ENCODE peak calls at places on chromosomes 3 and 15, in seven cellular contexts. One of them, this sample, is unnamed.

GRCh38 chr3:50287262-50287661 is 5.0 kb downstream of the IFRD2 start:
- DNase-seq in T47D: no peak
- DNase-seq in central memory CD8-positive, alpha-beta T cell: no peak
- DNase-seq in kidney: no peak
- DNase-seq in MCF 10A: no peak
- DNase-seq in heart right ventricle: peak
- DNase-seq in dorsolateral prefrontal cortex: no peak
- DNase-seq in this sample: no peak

GRCh38 chr15:66027268-66027806 is 158.0 kb downstream of the RAB11A start:
- DNase-seq in dorsolateral prefrontal cortex: no peak
- DNase-seq in MCF 10A: peak
- DNase-seq in kidney: no peak
- DNase-seq in heart right ventricle: no peak
- DNase-seq in T47D: no peak
- DNase-seq in central memory CD8-positive, alpha-beta T cell: no peak
- DNase-seq in this sample: no peak

GRCh38 chr3:98331329-98331728 is 22.3 kb upstream of the OR5K4 start:
- DNase-seq in central memory CD8-positive, alpha-beta T cell: no peak
- DNase-seq in MCF 10A: no peak
- DNase-seq in T47D: no peak
- DNase-seq in heart right ventricle: no peak
- DNase-seq in dorsolateral prefrontal cortex: no peak
- DNase-seq in kidney: no peak
- DNase-seq in this sample: no peak

GRCh38 chr15:87618203-87618725 is 638.3 kb downstream of the NTRK3 start:
- DNase-seq in MCF 10A: no peak
- DNase-seq in kidney: no peak
- DNase-seq in T47D: no peak
- DNase-seq in heart right ventricle: no peak
- DNase-seq in central memory CD8-positive, alpha-beta T cell: no peak
- DNase-seq in dorsolateral prefrontal cortex: no peak
- DNase-seq in this sample: no peak

GRCh38 chr3:9994086-9994844 is 7.6 kb upstream of the EMC3 start:
- DNase-seq in MCF 10A: peak
- DNase-seq in kidney: no peak
- DNase-seq in central memory CD8-positive, alpha-beta T cell: no peak
- DNase-seq in heart right ventricle: no peak
- DNase-seq in T47D: no peak
- DNase-seq in dorsolateral prefrontal cortex: no peak
- DNase-seq in this sample: peak

GRCh38 chr3:64445318-64446300 is 220.3 kb upstream of the PRICKLE2 start:
- DNase-seq in central memory CD8-positive, alpha-beta T cell: no peak
- DNase-seq in kidney: peak
- DNase-seq in T47D: peak
- DNase-seq in heart right ventricle: no peak
- DNase-seq in dorsolateral prefrontal cortex: no peak
- DNase-seq in MCF 10A: no peak
- DNase-seq in this sample: no peak

GRCh38 chr3:38454179-38454883 is 641 bp downstream of the ACVR2B start:
- DNase-seq in central memory CD8-positive, alpha-beta T cell: no peak
- DNase-seq in dorsolateral prefrontal cortex: no peak
- DNase-seq in T47D: peak
- DNase-seq in kidney: peak
- DNase-seq in heart right ventricle: no peak
- DNase-seq in MCF 10A: peak
- DNase-seq in this sample: peak

GRCh38 chr3:69962053-69962452 is 37.5 kb upstream of the SAMMSON start:
- DNase-seq in heart right ventricle: no peak
- DNase-seq in kidney: no peak
- DNase-seq in MCF 10A: no peak
- DNase-seq in T47D: no peak
- DNase-seq in central memory CD8-positive, alpha-beta T cell: no peak
- DNase-seq in dorsolateral prefrontal cortex: no peak
- DNase-seq in this sample: no peak

GRCh38 chr3:16300881-16301359 is 35.9 kb downstream of the OXNAD1 start:
- DNase-seq in kidney: no peak
- DNase-seq in heart right ventricle: no peak
- DNase-seq in central memory CD8-positive, alpha-beta T cell: peak
- DNase-seq in MCF 10A: no peak
- DNase-seq in T47D: no peak
- DNase-seq in dorsolateral prefrontal cortex: no peak
- DNase-seq in this sample: no peak

GRCh38 chr3:107727102-107727501 is 204.3 kb downstream of the BBX start:
- DNase-seq in heart right ventricle: no peak
- DNase-seq in MCF 10A: no peak
- DNase-seq in dorsolateral prefrontal cortex: no peak
- DNase-seq in T47D: no peak
- DNase-seq in central memory CD8-positive, alpha-beta T cell: no peak
- DNase-seq in kidney: no peak
- DNase-seq in this sample: no peak

GRCh38 chr3:130508970-130509369 is 8.0 kb upstream of the COL6A6 start:
- DNase-seq in dorsolateral prefrontal cortex: no peak
- DNase-seq in heart right ventricle: peak
- DNase-seq in T47D: no peak
- DNase-seq in central memory CD8-positive, alpha-beta T cell: no peak
- DNase-seq in kidney: peak
- DNase-seq in MCF 10A: no peak
- DNase-seq in this sample: no peak

GRCh38 chr3:33006571-33007286 is 55.3 kb downstream of the CCR4 start:
- DNase-seq in heart right ventricle: no peak
- DNase-seq in T47D: no peak
- DNase-seq in kidney: no peak
- DNase-seq in dorsolateral prefrontal cortex: no peak
- DNase-seq in MCF 10A: no peak
- DNase-seq in central memory CD8-positive, alpha-beta T cell: no peak
- DNase-seq in this sample: no peak

GRCh38 chr3:60708191-60708975 is 542.9 kb downstream of the FHIT start:
- DNase-seq in kidney: no peak
- DNase-seq in MCF 10A: peak
- DNase-seq in central memory CD8-positive, alpha-beta T cell: no peak
- DNase-seq in dorsolateral prefrontal cortex: no peak
- DNase-seq in T47D: no peak
- DNase-seq in heart right ventricle: no peak
- DNase-seq in this sample: peak

GRCh38 chr3:56694852-56695563 is 11.9 kb upstream of the TASOR start:
- DNase-seq in MCF 10A: no peak
- DNase-seq in central memory CD8-positive, alpha-beta T cell: no peak
- DNase-seq in kidney: no peak
- DNase-seq in dorsolateral prefrontal cortex: no peak
- DNase-seq in heart right ventricle: no peak
- DNase-seq in T47D: no peak
- DNase-seq in this sample: no peak

GRCh38 chr3:101038393-101038792 is 45.2 kb upstream of the ABI3BP start:
- DNase-seq in MCF 10A: no peak
- DNase-seq in central memory CD8-positive, alpha-beta T cell: no peak
- DNase-seq in kidney: no peak
- DNase-seq in T47D: no peak
- DNase-seq in dorsolateral prefrontal cortex: no peak
- DNase-seq in heart right ventricle: no peak
- DNase-seq in this sample: no peak

GRCh38 chr3:38834110-38834509 is 18.1 kb upstream of the SCN10A start:
- DNase-seq in MCF 10A: peak
- DNase-seq in dorsolateral prefrontal cortex: no peak
- DNase-seq in heart right ventricle: peak
- DNase-seq in T47D: no peak
- DNase-seq in kidney: peak
- DNase-seq in central memory CD8-positive, alpha-beta T cell: no peak
- DNase-seq in this sample: peak

GRCh38 chr15:78564743-78565096 is 600 bp upstream of the CHRNA5 start:
- DNase-seq in T47D: no peak
- DNase-seq in MCF 10A: no peak
- DNase-seq in kidney: peak
- DNase-seq in central memory CD8-positive, alpha-beta T cell: no peak
- DNase-seq in dorsolateral prefrontal cortex: no peak
- DNase-seq in heart right ventricle: no peak
- DNase-seq in this sample: no peak

GRCh38 chr15:59594493-59594942 is 17.1 kb upstream of the GCNT3 start:
- DNase-seq in heart right ventricle: peak
- DNase-seq in dorsolateral prefrontal cortex: no peak
- DNase-seq in MCF 10A: no peak
- DNase-seq in central memory CD8-positive, alpha-beta T cell: no peak
- DNase-seq in T47D: no peak
- DNase-seq in kidney: no peak
- DNase-seq in this sample: peak

GRCh38 chr15:60392986-60393811 is 4.6 kb downstream of the ANXA2 start:
- DNase-seq in T47D: no peak
- DNase-seq in dorsolateral prefrontal cortex: no peak
- DNase-seq in heart right ventricle: peak
- DNase-seq in central memory CD8-positive, alpha-beta T cell: no peak
- DNase-seq in MCF 10A: peak
- DNase-seq in kidney: peak
- DNase-seq in this sample: peak

GRCh38 chr3:98034036-98034435 is 1.1 kb downstream of the GABRR3 start:
- DNase-seq in MCF 10A: no peak
- DNase-seq in heart right ventricle: no peak
- DNase-seq in kidney: no peak
- DNase-seq in T47D: no peak
- DNase-seq in central memory CD8-positive, alpha-beta T cell: no peak
- DNase-seq in dorsolateral prefrontal cortex: no peak
- DNase-seq in this sample: no peak

GRCh38 chr3:190258634-190259033 is 63.6 kb downstream of the CLDN1 start:
- DNase-seq in MCF 10A: no peak
- DNase-seq in central memory CD8-positive, alpha-beta T cell: no peak
- DNase-seq in heart right ventricle: no peak
- DNase-seq in kidney: no peak
- DNase-seq in T47D: no peak
- DNase-seq in dorsolateral prefrontal cortex: no peak
- DNase-seq in this sample: peak

GRCh38 chr15:86743283-86743903 is 663.7 kb downstream of the AGBL1 start:
- DNase-seq in MCF 10A: peak
- DNase-seq in dorsolateral prefrontal cortex: no peak
- DNase-seq in heart right ventricle: peak
- DNase-seq in kidney: no peak
- DNase-seq in T47D: no peak
- DNase-seq in central memory CD8-positive, alpha-beta T cell: peak
- DNase-seq in this sample: no peak

GRCh38 chr3:121473001-121473400 is 72.8 kb downstream of the POLQ start:
- DNase-seq in heart right ventricle: no peak
- DNase-seq in central memory CD8-positive, alpha-beta T cell: no peak
- DNase-seq in dorsolateral prefrontal cortex: no peak
- DNase-seq in kidney: no peak
- DNase-seq in MCF 10A: no peak
- DNase-seq in T47D: no peak
- DNase-seq in this sample: no peak

GRCh38 chr3:13254028-13254951 is 165.8 kb downstream of the NUP210 start:
- DNase-seq in T47D: no peak
- DNase-seq in dorsolateral prefrontal cortex: no peak
- DNase-seq in central memory CD8-positive, alpha-beta T cell: no peak
- DNase-seq in heart right ventricle: no peak
- DNase-seq in MCF 10A: no peak
- DNase-seq in kidney: no peak
- DNase-seq in this sample: no peak

GRCh38 chr15:51030649-51031316 is 63.9 kb downstream of the TNFAIP8L3 start:
- DNase-seq in central memory CD8-positive, alpha-beta T cell: no peak
- DNase-seq in kidney: no peak
- DNase-seq in dorsolateral prefrontal cortex: no peak
- DNase-seq in heart right ventricle: no peak
- DNase-seq in T47D: no peak
- DNase-seq in MCF 10A: peak
- DNase-seq in this sample: peak

GRCh38 chr3:109442531-109442930 is 105.2 kb upstream of the DPPA4 start:
- DNase-seq in dorsolateral prefrontal cortex: no peak
- DNase-seq in kidney: no peak
- DNase-seq in MCF 10A: peak
- DNase-seq in central memory CD8-positive, alpha-beta T cell: no peak
- DNase-seq in heart right ventricle: no peak
- DNase-seq in T47D: no peak
- DNase-seq in this sample: no peak

GRCh38 chr3:72270072-72270611 is 485.2 kb upstream of the PROK2 start:
- DNase-seq in central memory CD8-positive, alpha-beta T cell: no peak
- DNase-seq in kidney: peak
- DNase-seq in heart right ventricle: peak
- DNase-seq in dorsolateral prefrontal cortex: no peak
- DNase-seq in MCF 10A: peak
- DNase-seq in T47D: no peak
- DNase-seq in this sample: peak

GRCh38 chr15:41897327-41897726 is 3.5 kb upstream of the SPTBN5 start:
- DNase-seq in T47D: no peak
- DNase-seq in kidney: no peak
- DNase-seq in dorsolateral prefrontal cortex: no peak
- DNase-seq in MCF 10A: no peak
- DNase-seq in central memory CD8-positive, alpha-beta T cell: no peak
- DNase-seq in heart right ventricle: no peak
- DNase-seq in this sample: no peak